ENCODE peak calls at places on chromosomes 13 and 19, in nine cellular contexts. R is LoVo, V is fibroblast of mammary gland, X is astrocyte of the hippocampus, E is ascending aorta, L is Ammon's horn, U is HEK293T, N is RWPE1, P is cerebellar nuclear complex. O is an unnamed sample.

GRCh38 chr19:11881151-11881800 is 6.3 kb upstream of the ZNF69 start:
- DNase-seq in P (no peak), X (peak; percentile 67), L (peak; percentile 75), R (peak; percentile 61), E (no peak), N (peak; percentile 46), V (peak; percentile 55), U (peak; percentile 39), O (peak; percentile 62)

GRCh38 chr13:44132710-44133109 is 240.9 kb upstream of the SERP2 start:
- DNase-seq in L (peak; percentile 72), N (no peak), U (no peak), P (no peak), X (peak; percentile 49), R (peak; percentile 9), E (peak; percentile 73), V (peak; percentile 73), O (peak; percentile 65)

GRCh38 chr19:51884713-51885112 is 3.0 kb downstream of the ZNF577 start:
- DNase-seq in L (no peak), V (no peak), P (no peak), N (no peak), U (no peak), X (no peak), E (no peak), R (no peak), O (no peak)

GRCh38 chr19:14027856-14028450 is at the start of gene RLN3:
- DNase-seq in X (no peak), V (no peak), P (no peak), L (no peak), U (no peak), E (no peak), N (no peak), R (no peak), O (no peak)

GRCh38 chr19:52669586-52669985 is 31.4 kb upstream of the ZNF83 start:
- DNase-seq in N (no peak), X (no peak), R (no peak), V (no peak), U (no peak), P (no peak), E (no peak), L (no peak), O (no peak)

GRCh38 chr19:35142531-35143230 is 374 bp upstream of the FXYD7 start:
- DNase-seq in V (no peak), E (no peak), L (no peak), N (peak; percentile 34), U (peak; percentile 63), P (no peak), R (no peak), X (peak; percentile 52), O (peak; percentile 33)

GRCh38 chr13:74132768-74133656 is 1.2 kb downstream of the KLF12 start:
- DNase-seq in P (no peak), R (no peak), V (no peak), L (peak; percentile 35), X (peak; percentile 70), U (peak; percentile 51), N (no peak), E (no peak), O (peak; percentile 39)

GRCh38 chr19:2337329-2337707 is 8.8 kb downstream of the SPPL2B start:
- DNase-seq in U (peak; percentile 64), R (no peak), E (no peak), V (peak; percentile 74), N (no peak), L (peak; percentile 76), P (no peak), X (peak; percentile 89), O (peak; percentile 29)

GRCh38 chr13:94481966-94482365 is 2.5 kb upstream of the DCT start:
- DNase-seq in P (no peak), X (peak; percentile 80), E (no peak), R (peak; percentile 9), L (no peak), N (peak; percentile 40), U (no peak), V (peak; percentile 89), O (peak; percentile 33)

GRCh38 chr13:48216204-48216711 is 16.7 kb upstream of the ITM2B start:
- DNase-seq in R (no peak), P (no peak), E (no peak), L (no peak), X (no peak), N (no peak), V (no peak), U (no peak), O (no peak)

GRCh38 chr13:43023244-43023931 is at the start of gene DNAJC15:
- DNase-seq in L (peak; percentile 84), E (peak; percentile 36), N (no peak), X (peak; percentile 92), V (peak; percentile 87), U (no peak), R (peak; percentile 58), P (no peak), O (peak; percentile 84)

GRCh38 chr19:33622505-33622808 is 704 bp downstream of the CHST8 start:
- DNase-seq in L (no peak), V (no peak), E (no peak), R (no peak), P (no peak), X (peak; percentile 39), N (no peak), U (peak; percentile 52), O (peak; percentile 3)

GRCh38 chr13:21741396-21741795 is 70.5 kb downstream of the FGF9 start:
- DNase-seq in X (no peak), L (no peak), U (no peak), V (no peak), R (no peak), E (no peak), N (no peak), P (no peak), O (no peak)

O was measured in EH.